ENCODE peak calls at places on chromosomes 7 and 10, in ten cellular contexts. R is T-cell, L is GM23248, Z is NCI-H69, P is activated gamma-delta T cell, E is NCI-H748 treated with DMSO at 0.1 percent for 48 hours, V is NCI-H524, G is mucosa of gallbladder, X is cardiac muscle cell, I is MV-4-11. Q is an unnamed sample.

GRCh38 chr7:5621776-5622175 is 159.7 kb downstream of the RNF216 start:
- DNase-seq in X (no peak), I (no peak), Z (no peak), R (no peak), E (no peak), V (no peak), G (no peak), P (no peak), L (no peak), Q (no peak)

GRCh38 chr10:80170026-80170425 is 35.3 kb downstream of the ANXA11 start:
- DNase-seq in L (no peak), E (no peak), V (no peak), Z (no peak), X (no peak), R (no peak), G (no peak), P (no peak), I (no peak), Q (no peak)

GRCh38 chr7:79454325-79454960 is 976 bp upstream of the MAGI2 start:
- DNase-seq in E (no peak), X (peak; percentile 60), G (peak; percentile 16), I (no peak), Z (peak; percentile 47), V (peak; percentile 45), P (no peak), R (no peak), L (peak; percentile 77), Q (no peak)

GRCh38 chr7:154591544-154591943 is 411.4 kb downstream of the PAXIP1 start:
- DNase-seq in Z (peak; percentile 51), V (no peak), L (no peak), G (peak; percentile 54), R (no peak), X (no peak), P (no peak), E (no peak), I (no peak), Q (no peak)

GRCh38 chr10:110226926-110227641 is 19.7 kb downstream of the MXI1 start:
- DNase-seq in R (peak; percentile 79), P (peak; percentile 57), G (peak; percentile 38), V (no peak), L (peak; percentile 60), E (no peak), Z (peak; percentile 59), X (peak; percentile 57), I (peak; percentile 62), Q (peak; percentile 75)

GRCh38 chr10:124768791-124769190 is 22.9 kb downstream of the EEF1AKMT2 start:
- DNase-seq in X (no peak), G (no peak), L (no peak), V (no peak), Z (no peak), P (no peak), I (no peak), E (no peak), R (no peak), Q (no peak)

GRCh38 chr10:132377326-132377725 is 19.7 kb upstream of the PWWP2B start:
- DNase-seq in E (no peak), R (no peak), Z (no peak), P (no peak), V (no peak), I (no peak), G (no peak), X (no peak), L (no peak), Q (no peak)

GRCh38 chr7:87570178-87570577 is 30.5 kb downstream of the ABCB1 start:
- DNase-seq in Z (no peak), I (no peak), X (no peak), R (no peak), L (peak; percentile 78), V (no peak), P (no peak), G (no peak), E (no peak), Q (no peak)

GRCh38 chr7:91082038-91082437 is 182.2 kb upstream of the FZD1 start:
- DNase-seq in R (no peak), E (no peak), Z (no peak), V (no peak), X (no peak), L (peak; percentile 75), G (no peak), I (peak; percentile 56), P (no peak), Q (no peak)

GRCh38 chr7:47471358-47471703 is 110.6 kb downstream of the TNS3 start:
- DNase-seq in P (no peak), R (no peak), X (no peak), L (no peak), I (no peak), G (no peak), V (no peak), E (no peak), Z (peak; percentile 51), Q (no peak)

GRCh38 chr7:137266764-137267163 is 76.8 kb downstream of the PTN start:
- DNase-seq in P (no peak), G (no peak), E (peak; percentile 8), I (no peak), X (no peak), Z (peak; percentile 46), R (no peak), L (no peak), V (no peak), Q (no peak)

GRCh38 chr7:118657391-118658005 is 433.0 kb downstream of the ANKRD7 start:
- DNase-seq in G (no peak), E (no peak), V (no peak), L (no peak), I (peak; percentile 71), X (no peak), R (no peak), Z (no peak), P (no peak), Q (no peak)

GRCh38 chr7:98618786-98619185 is 1.7 kb downstream of the NPTX2 start:
- DNase-seq in R (no peak), Z (peak; percentile 27), I (peak; percentile 14), P (no peak), V (no peak), G (no peak), E (no peak), X (no peak), L (peak; percentile 10), Q (no peak)

GRCh38 chr10:100788027-100788900 is 42.9 kb downstream of the PAX2 start:
- DNase-seq in V (no peak), I (no peak), G (no peak), P (no peak), L (no peak), R (no peak), Z (no peak), E (no peak), X (no peak), Q (no peak)

GRCh38 chr7:116584721-116585120 is 59.9 kb downstream of the CAV1 start:
- DNase-seq in X (no peak), L (no peak), Z (no peak), E (no peak), R (no peak), P (no peak), G (no peak), I (no peak), V (no peak), Q (no peak)

GRCh38 chr7:48390381-48391327 is 219.4 kb downstream of the ABCA13 start:
- DNase-seq in G (peak; percentile 30), I (peak; percentile 92), P (no peak), Z (no peak), L (no peak), X (no peak), R (no peak), E (peak; percentile 9), V (no peak), Q (no peak)

GRCh38 chr7:30750574-30751256 is 1.2 kb upstream of the INMT start:
- DNase-seq in Z (peak; percentile 97), X (no peak), I (no peak), L (peak; percentile 87), G (peak; percentile 65), E (no peak), V (peak; percentile 42), P (no peak), R (no peak), Q (no peak)

GRCh38 chr7:150952331-150953050 is 25.6 kb downstream of the KCNH2 start:
- DNase-seq in L (no peak), I (no peak), R (no peak), X (no peak), G (no peak), Z (no peak), E (no peak), P (no peak), V (no peak), Q (no peak)

GRCh38 chr10:131678171-131678570 is 222.6 kb upstream of the PPP2R2D start:
- DNase-seq in P (no peak), V (no peak), E (no peak), R (no peak), G (no peak), I (no peak), Z (no peak), L (no peak), X (no peak), Q (no peak)

Q was measured in CD4-positive, alpha-beta memory T cell.